ENCODE peak calls at places on chromosomes 13 and 19, in five cellular contexts. One of them, this sample, is unnamed.

GRCh38 chr13:97395437-97396136 is 38.4 kb upstream of the RAP2A start:
- DNase-seq in endothelial cell of umbilical vein: no peak
- DNase-seq in CD8-positive, alpha-beta memory T cell: no peak
- DNase-seq in neural progenitor cell: no peak
- DNase-seq in astrocyte: peak
- DNase-seq in this sample: no peak

GRCh38 chr13:97339019-97339988 is 94.7 kb upstream of the RAP2A start:
- DNase-seq in endothelial cell of umbilical vein: no peak
- DNase-seq in CD8-positive, alpha-beta memory T cell: no peak
- DNase-seq in neural progenitor cell: no peak
- DNase-seq in astrocyte: peak
- DNase-seq in this sample: no peak

GRCh38 chr13:113877149-113877990 is 13.5 kb upstream of the GAS6 start:
- DNase-seq in neural progenitor cell: no peak
- DNase-seq in endothelial cell of umbilical vein: no peak
- DNase-seq in astrocyte: no peak
- DNase-seq in CD8-positive, alpha-beta memory T cell: no peak
- DNase-seq in this sample: peak

GRCh38 chr19:801861-802496 is 4.7 kb downstream of the PTBP1 start:
- DNase-seq in CD8-positive, alpha-beta memory T cell: no peak
- DNase-seq in neural progenitor cell: no peak
- DNase-seq in endothelial cell of umbilical vein: peak
- DNase-seq in astrocyte: peak
- DNase-seq in this sample: peak

GRCh38 chr19:1267441-1268391 is 1.4 kb upstream of the CIRBP start:
- DNase-seq in astrocyte: no peak
- DNase-seq in neural progenitor cell: peak
- DNase-seq in CD8-positive, alpha-beta memory T cell: no peak
- DNase-seq in endothelial cell of umbilical vein: no peak
- DNase-seq in this sample: no peak

GRCh38 chr13:99357149-99357596 is 50.0 kb upstream of the GPR183 start:
- DNase-seq in astrocyte: peak
- DNase-seq in neural progenitor cell: no peak
- DNase-seq in CD8-positive, alpha-beta memory T cell: no peak
- DNase-seq in endothelial cell of umbilical vein: peak
- DNase-seq in this sample: peak

GRCh38 chr19:19627716-19628498 is at the start of gene LPAR2:
- DNase-seq in endothelial cell of umbilical vein: no peak
- DNase-seq in astrocyte: no peak
- DNase-seq in neural progenitor cell: peak
- DNase-seq in CD8-positive, alpha-beta memory T cell: peak
- DNase-seq in this sample: peak

GRCh38 chr13:93480553-93481106 is 254.0 kb downstream of the GPC6 start:
- DNase-seq in endothelial cell of umbilical vein: no peak
- DNase-seq in neural progenitor cell: no peak
- DNase-seq in CD8-positive, alpha-beta memory T cell: no peak
- DNase-seq in astrocyte: no peak
- DNase-seq in this sample: no peak

GRCh38 chr19:1254081-1254527 is 5.7 kb downstream of the MIDN start:
- DNase-seq in CD8-positive, alpha-beta memory T cell: no peak
- DNase-seq in neural progenitor cell: no peak
- DNase-seq in endothelial cell of umbilical vein: no peak
- DNase-seq in astrocyte: no peak
- DNase-seq in this sample: peak

GRCh38 chr19:49408816-49409440 is 14.3 kb downstream of the PTH2 start:
- DNase-seq in CD8-positive, alpha-beta memory T cell: no peak
- DNase-seq in neural progenitor cell: no peak
- DNase-seq in endothelial cell of umbilical vein: no peak
- DNase-seq in astrocyte: no peak
- DNase-seq in this sample: peak

GRCh38 chr19:30070970-30071632 is 129.1 kb downstream of the URI1 start:
- DNase-seq in astrocyte: no peak
- DNase-seq in CD8-positive, alpha-beta memory T cell: no peak
- DNase-seq in endothelial cell of umbilical vein: no peak
- DNase-seq in neural progenitor cell: no peak
- DNase-seq in this sample: peak

GRCh38 chr13:113146750-113147149 is 11.7 kb upstream of the PROZ start:
- DNase-seq in astrocyte: no peak
- DNase-seq in neural progenitor cell: no peak
- DNase-seq in endothelial cell of umbilical vein: no peak
- DNase-seq in CD8-positive, alpha-beta memory T cell: no peak
- DNase-seq in this sample: peak

GRCh38 chr13:40315416-40316064 is 350.9 kb downstream of the FOXO1 start:
- DNase-seq in astrocyte: no peak
- DNase-seq in endothelial cell of umbilical vein: peak
- DNase-seq in CD8-positive, alpha-beta memory T cell: peak
- DNase-seq in neural progenitor cell: no peak
- DNase-seq in this sample: peak

GRCh38 chr19:18531485-18531884 is 9.6 kb upstream of the ELL start:
- DNase-seq in CD8-positive, alpha-beta memory T cell: no peak
- DNase-seq in endothelial cell of umbilical vein: no peak
- DNase-seq in astrocyte: no peak
- DNase-seq in neural progenitor cell: no peak
- DNase-seq in this sample: peak

GRCh38 chr19:56393119-56394012 is at the start of gene ZNF582:
- DNase-seq in endothelial cell of umbilical vein: peak
- DNase-seq in astrocyte: peak
- DNase-seq in CD8-positive, alpha-beta memory T cell: peak
- DNase-seq in neural progenitor cell: peak
- DNase-seq in this sample: peak

GRCh38 chr19:56333506-56333905 is 18.9 kb upstream of the ZSCAN5A start:
- DNase-seq in neural progenitor cell: peak
- DNase-seq in astrocyte: peak
- DNase-seq in endothelial cell of umbilical vein: peak
- DNase-seq in CD8-positive, alpha-beta memory T cell: peak
- DNase-seq in this sample: no peak

GRCh38 chr13:34767778-34768177 is 174.3 kb upstream of the NBEA start:
- DNase-seq in neural progenitor cell: no peak
- DNase-seq in endothelial cell of umbilical vein: no peak
- DNase-seq in astrocyte: no peak
- DNase-seq in CD8-positive, alpha-beta memory T cell: no peak
- DNase-seq in this sample: no peak

GRCh38 chr13:99013951-99014350 is 36.1 kb upstream of the DOCK9 start:
- DNase-seq in endothelial cell of umbilical vein: no peak
- DNase-seq in astrocyte: no peak
- DNase-seq in neural progenitor cell: no peak
- DNase-seq in CD8-positive, alpha-beta memory T cell: no peak
- DNase-seq in this sample: no peak

GRCh38 chr13:49995535-49996165 is 1.2 kb upstream of the TRIM13 start:
- DNase-seq in endothelial cell of umbilical vein: peak
- DNase-seq in neural progenitor cell: no peak
- DNase-seq in astrocyte: peak
- DNase-seq in CD8-positive, alpha-beta memory T cell: no peak
- DNase-seq in this sample: no peak

GRCh38 chr13:76350399-76350798 is 535.8 kb downstream of the KCTD12 start:
- DNase-seq in CD8-positive, alpha-beta memory T cell: no peak
- DNase-seq in astrocyte: no peak
- DNase-seq in neural progenitor cell: no peak
- DNase-seq in endothelial cell of umbilical vein: no peak
- DNase-seq in this sample: no peak

GRCh38 chr13:75818181-75819110 is 182.3 kb downstream of the LMO7 start:
- DNase-seq in neural progenitor cell: no peak
- DNase-seq in astrocyte: no peak
- DNase-seq in endothelial cell of umbilical vein: no peak
- DNase-seq in CD8-positive, alpha-beta memory T cell: no peak
- DNase-seq in this sample: no peak

GRCh38 chr13:51714663-51715168 is 89.2 kb downstream of the DHRS12 start:
- DNase-seq in astrocyte: peak
- DNase-seq in endothelial cell of umbilical vein: no peak
- DNase-seq in neural progenitor cell: no peak
- DNase-seq in CD8-positive, alpha-beta memory T cell: no peak
- DNase-seq in this sample: peak

GRCh38 chr19:40584007-40584406 is 7.3 kb downstream of the SHKBP1 start:
- DNase-seq in endothelial cell of umbilical vein: no peak
- DNase-seq in CD8-positive, alpha-beta memory T cell: no peak
- DNase-seq in astrocyte: no peak
- DNase-seq in neural progenitor cell: no peak
- DNase-seq in this sample: peak

GRCh38 chr13:31965361-31966066 is 66.1 kb upstream of the FRY start:
- DNase-seq in astrocyte: peak
- DNase-seq in neural progenitor cell: no peak
- DNase-seq in CD8-positive, alpha-beta memory T cell: no peak
- DNase-seq in endothelial cell of umbilical vein: peak
- DNase-seq in this sample: no peak

GRCh38 chr13:85286081-85286480 is 513.1 kb downstream of the SLITRK6 start:
- DNase-seq in endothelial cell of umbilical vein: no peak
- DNase-seq in astrocyte: peak
- DNase-seq in CD8-positive, alpha-beta memory T cell: no peak
- DNase-seq in neural progenitor cell: no peak
- DNase-seq in this sample: no peak

GRCh38 chr13:39531646-39532045 is 71.3 kb downstream of the LHFPL6 start:
- DNase-seq in CD8-positive, alpha-beta memory T cell: no peak
- DNase-seq in endothelial cell of umbilical vein: no peak
- DNase-seq in neural progenitor cell: no peak
- DNase-seq in astrocyte: peak
- DNase-seq in this sample: peak

GRCh38 chr19:47190167-47190727 is 40.8 kb downstream of the BBC3 start:
- DNase-seq in endothelial cell of umbilical vein: peak
- DNase-seq in neural progenitor cell: no peak
- DNase-seq in astrocyte: peak
- DNase-seq in CD8-positive, alpha-beta memory T cell: peak
- DNase-seq in this sample: peak

GRCh38 chr13:21620858-21621257 is 16.9 kb upstream of the MICU2 start:
- DNase-seq in neural progenitor cell: no peak
- DNase-seq in astrocyte: no peak
- DNase-seq in endothelial cell of umbilical vein: no peak
- DNase-seq in CD8-positive, alpha-beta memory T cell: no peak
- DNase-seq in this sample: no peak

GRCh38 chr19:12564016-12564664 is 12.9 kb upstream of the ZNF564 start:
- DNase-seq in CD8-positive, alpha-beta memory T cell: peak
- DNase-seq in neural progenitor cell: peak
- DNase-seq in endothelial cell of umbilical vein: peak
- DNase-seq in astrocyte: peak
- DNase-seq in this sample: peak
- H3K27ac ChIP-seq in CD8-positive, alpha-beta memory T cell: no peak
- H3K27ac ChIP-seq in neural progenitor cell: no peak
- H3K27ac ChIP-seq in endothelial cell of umbilical vein: no peak
- H3K27ac ChIP-seq in astrocyte: no peak
- H3K27ac ChIP-seq in this sample: no peak

GRCh38 chr19:33301011-33301899 is 1.1 kb downstream of the CEBPA start:
- DNase-seq in astrocyte: no peak
- DNase-seq in endothelial cell of umbilical vein: no peak
- DNase-seq in CD8-positive, alpha-beta memory T cell: no peak
- DNase-seq in neural progenitor cell: peak
- DNase-seq in this sample: peak

GRCh38 chr19:33300016-33300981 is 2.0 kb downstream of the CEBPA start:
- DNase-seq in astrocyte: no peak
- DNase-seq in neural progenitor cell: no peak
- DNase-seq in CD8-positive, alpha-beta memory T cell: no peak
- DNase-seq in endothelial cell of umbilical vein: no peak
- DNase-seq in this sample: peak

GRCh38 chr19:33298146-33298911 is 4.0 kb downstream of the CEBPA start:
- DNase-seq in neural progenitor cell: no peak
- DNase-seq in astrocyte: no peak
- DNase-seq in endothelial cell of umbilical vein: no peak
- DNase-seq in CD8-positive, alpha-beta memory T cell: no peak
- DNase-seq in this sample: peak

GRCh38 chr19:33297401-33298145 is 4.8 kb downstream of the CEBPA start:
- DNase-seq in neural progenitor cell: no peak
- DNase-seq in endothelial cell of umbilical vein: no peak
- DNase-seq in astrocyte: no peak
- DNase-seq in CD8-positive, alpha-beta memory T cell: no peak
- DNase-seq in this sample: peak

GRCh38 chr19:33299061-33299665 is 3.2 kb downstream of the CEBPA start:
- DNase-seq in endothelial cell of umbilical vein: no peak
- DNase-seq in astrocyte: no peak
- DNase-seq in CD8-positive, alpha-beta memory T cell: no peak
- DNase-seq in neural progenitor cell: peak
- DNase-seq in this sample: peak
- H3K27ac ChIP-seq in endothelial cell of umbilical vein: no peak
- H3K27ac ChIP-seq in astrocyte: no peak
- H3K27ac ChIP-seq in CD8-positive, alpha-beta memory T cell: no peak
- H3K27ac ChIP-seq in neural progenitor cell: no peak
- H3K27ac ChIP-seq in this sample: no peak

GRCh38 chr19:3512562-3512961 is 6.5 kb downstream of the FZR1 start:
- DNase-seq in CD8-positive, alpha-beta memory T cell: no peak
- DNase-seq in astrocyte: no peak
- DNase-seq in endothelial cell of umbilical vein: no peak
- DNase-seq in neural progenitor cell: no peak
- DNase-seq in this sample: no peak

GRCh38 chr19:3511506-3512251 is 5.6 kb downstream of the FZR1 start:
- DNase-seq in astrocyte: no peak
- DNase-seq in neural progenitor cell: no peak
- DNase-seq in endothelial cell of umbilical vein: no peak
- DNase-seq in CD8-positive, alpha-beta memory T cell: no peak
- DNase-seq in this sample: no peak

GRCh38 chr19:3515891-3516422 is 9.8 kb downstream of the FZR1 start:
- DNase-seq in neural progenitor cell: no peak
- DNase-seq in endothelial cell of umbilical vein: no peak
- DNase-seq in CD8-positive, alpha-beta memory T cell: no peak
- DNase-seq in astrocyte: peak
- DNase-seq in this sample: no peak

GRCh38 chr19:3514930-3515329 is 8.8 kb downstream of the FZR1 start:
- DNase-seq in CD8-positive, alpha-beta memory T cell: no peak
- DNase-seq in astrocyte: no peak
- DNase-seq in endothelial cell of umbilical vein: no peak
- DNase-seq in neural progenitor cell: no peak
- DNase-seq in this sample: peak

DNA sequence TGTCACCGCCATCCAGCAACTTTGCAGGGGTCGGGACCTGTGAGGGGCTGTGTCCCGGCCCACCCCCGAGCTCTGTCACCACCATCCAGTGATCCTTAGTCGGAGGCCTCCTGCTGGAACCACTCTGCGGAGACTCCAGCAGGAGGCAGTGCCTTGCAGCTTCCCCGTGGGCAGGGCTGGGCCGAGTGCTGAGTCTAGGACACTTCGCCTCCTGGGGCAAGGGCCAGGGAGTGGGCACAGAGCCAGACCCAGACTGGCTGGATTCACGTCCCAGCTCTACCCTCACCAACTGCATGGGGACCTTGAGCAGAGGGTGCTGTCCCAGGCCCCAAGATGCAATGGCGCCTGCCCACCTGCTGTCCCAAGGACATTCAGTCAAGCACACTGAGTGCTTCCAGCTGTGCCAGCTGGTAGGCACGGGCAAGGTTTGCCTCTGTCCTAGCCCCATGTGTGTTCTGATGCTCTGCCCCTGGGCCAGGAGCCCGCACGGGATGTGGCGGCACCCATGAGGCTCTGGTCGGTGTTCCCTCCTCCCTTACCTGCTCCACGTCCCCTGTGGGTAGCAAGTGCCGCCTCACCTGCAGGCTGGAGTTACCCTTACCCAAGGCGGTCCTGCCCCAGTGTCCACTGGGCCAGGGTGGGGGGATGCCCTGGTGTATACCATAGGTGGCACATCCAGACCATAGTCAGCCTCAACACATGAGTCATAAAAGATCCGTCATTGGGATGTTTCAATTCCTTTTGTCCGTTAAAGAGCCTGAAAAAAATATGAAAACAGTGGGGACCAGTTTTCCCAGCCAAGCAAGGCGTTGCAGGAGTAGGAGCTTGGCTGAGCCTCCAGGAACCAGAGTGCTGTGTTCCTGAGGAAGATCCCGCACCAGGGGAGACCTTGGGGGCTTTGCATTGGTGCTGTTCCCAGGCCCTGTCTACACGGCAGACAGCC is 7.4 kb downstream of the FZR1 start:
- DNase-seq in neural progenitor cell: no peak
- DNase-seq in astrocyte: no peak
- DNase-seq in endothelial cell of umbilical vein: no peak
- DNase-seq in CD8-positive, alpha-beta memory T cell: no peak
- DNase-seq in this sample: peak
- H3K27ac ChIP-seq in neural progenitor cell: no peak
- H3K27ac ChIP-seq in astrocyte: peak
- H3K27ac ChIP-seq in endothelial cell of umbilical vein: no peak
- H3K27ac ChIP-seq in CD8-positive, alpha-beta memory T cell: no peak
- H3K27ac ChIP-seq in this sample: peak

GRCh38 chr19:45215391-45216191 is 29.6 kb downstream of the EXOC3L2 start:
- DNase-seq in endothelial cell of umbilical vein: peak
- DNase-seq in CD8-positive, alpha-beta memory T cell: no peak
- DNase-seq in neural progenitor cell: peak
- DNase-seq in astrocyte: no peak
- DNase-seq in this sample: no peak
- H3K27ac ChIP-seq in endothelial cell of umbilical vein: no peak
- H3K27ac ChIP-seq in CD8-positive, alpha-beta memory T cell: no peak
- H3K27ac ChIP-seq in neural progenitor cell: no peak
- H3K27ac ChIP-seq in astrocyte: no peak
- H3K27ac ChIP-seq in this sample: no peak